ENCODE peak calls at places on chromosome 10, in five cellular contexts. One of them, this sample, is unnamed.

GRCh38 chr10:46516660-46517416 is 39.6 kb downstream of the GPRIN2 start:
- DNase-seq in fibroblast of the conjunctiva: peak; percentile 49
- DNase-seq in heart left ventricle: peak; percentile 33
- DNase-seq in GM04504: peak; percentile 80
- DNase-seq in iPS-NIHi11: no peak
- DNase-seq in this sample: no peak

GRCh38 chr10:86963341-86963919 is 4.9 kb upstream of the ADIRF start:
- DNase-seq in fibroblast of the conjunctiva: no peak
- DNase-seq in heart left ventricle: peak; percentile 24
- DNase-seq in GM04504: no peak
- DNase-seq in iPS-NIHi11: no peak
- DNase-seq in this sample: no peak

GRCh38 chr10:109386101-109386500 is 537.2 kb downstream of the XPNPEP1 start:
- DNase-seq in fibroblast of the conjunctiva: no peak
- DNase-seq in heart left ventricle: no peak
- DNase-seq in GM04504: no peak
- DNase-seq in iPS-NIHi11: no peak
- DNase-seq in this sample: no peak

GRCh38 chr10:115045516-115045915 is 47.6 kb upstream of the ATRNL1 start:
- DNase-seq in fibroblast of the conjunctiva: no peak
- DNase-seq in heart left ventricle: no peak
- DNase-seq in GM04504: no peak
- DNase-seq in iPS-NIHi11: no peak
- DNase-seq in this sample: no peak

GRCh38 chr10:45660876-45661411 is 11.6 kb downstream of the ZFAND4 start:
- DNase-seq in fibroblast of the conjunctiva: no peak
- DNase-seq in heart left ventricle: no peak
- DNase-seq in GM04504: no peak
- DNase-seq in iPS-NIHi11: no peak
- DNase-seq in this sample: no peak

GRCh38 chr10:44046605-44047004 is 338.3 kb downstream of the CXCL12 start:
- DNase-seq in fibroblast of the conjunctiva: peak; percentile 37
- DNase-seq in heart left ventricle: no peak
- DNase-seq in GM04504: peak; percentile 38
- DNase-seq in iPS-NIHi11: no peak
- DNase-seq in this sample: peak; percentile 36

GRCh38 chr10:114350751-114351150 is 53.6 kb downstream of the AFAP1L2 start:
- DNase-seq in fibroblast of the conjunctiva: no peak
- DNase-seq in heart left ventricle: no peak
- DNase-seq in GM04504: no peak
- DNase-seq in iPS-NIHi11: peak; percentile 79
- DNase-seq in this sample: no peak

GRCh38 chr10:105675333-105675732 is 1034.2 kb downstream of the SORCS3 start:
- DNase-seq in fibroblast of the conjunctiva: no peak
- DNase-seq in heart left ventricle: no peak
- DNase-seq in GM04504: no peak
- DNase-seq in iPS-NIHi11: peak; percentile 10
- DNase-seq in this sample: no peak

GRCh38 chr10:46308666-46309450 is 22.1 kb downstream of the ANTXRL start:
- DNase-seq in fibroblast of the conjunctiva: no peak
- DNase-seq in heart left ventricle: peak; percentile 48
- DNase-seq in GM04504: no peak
- DNase-seq in iPS-NIHi11: no peak
- DNase-seq in this sample: no peak

GRCh38 chr10:32446701-32447406 is 914 bp downstream of the CCDC7 start:
- DNase-seq in fibroblast of the conjunctiva: peak; percentile 16
- DNase-seq in heart left ventricle: no peak
- DNase-seq in GM04504: no peak
- DNase-seq in iPS-NIHi11: peak; percentile 7
- DNase-seq in this sample: peak; percentile 7

GRCh38 chr10:12501851-12502525 is 152.6 kb downstream of the CAMK1D start:
- DNase-seq in fibroblast of the conjunctiva: no peak
- DNase-seq in heart left ventricle: no peak
- DNase-seq in GM04504: no peak
- DNase-seq in iPS-NIHi11: no peak
- DNase-seq in this sample: no peak